ENCODE peak calls at places on chromosomes 4 and X, in four cellular contexts. V is hepatocyte; M is CD8-positive, alpha-beta memory T cell; Q is kidney epithelial cell. Z is an unnamed sample.

GRCh38 chr4:86788826-86789225 is 60.4 kb downstream of the SLC10A6 start:
- DNase-seq in V (no peak), M (no peak), Q (no peak), Z (no peak)

GRCh38 chr4:66929748-66930147 is 615.6 kb downstream of the CENPC start:
- DNase-seq in V (no peak), M (no peak), Q (no peak), Z (no peak)

GRCh38 chr4:124810814-124811213 is 98.3 kb upstream of the ANKRD50 start:
- DNase-seq in V (no peak), M (no peak), Q (no peak), Z (no peak)

GRCh38 chr4:162683659-162684370 is 482.9 kb downstream of the NAF1 start:
- DNase-seq in V (peak), M (no peak), Q (peak), Z (peak)

GRCh38 chr4:42172391-42172790 is 19.9 kb upstream of the BEND4 start:
- DNase-seq in V (no peak), M (no peak), Q (no peak), Z (no peak)

GRCh38 chrX:11770320-11770719 is 12.3 kb downstream of the MSL3 start:
- DNase-seq in V (peak), M (no peak), Q (no peak), Z (no peak)

GRCh38 chr4:186161138-186161537 is 30.2 kb upstream of the CYP4V2 start:
- DNase-seq in V (peak), M (no peak), Q (no peak), Z (no peak)

GRCh38 chr4:38155589-38156294 is 195.5 kb downstream of the PTTG2 start:
- DNase-seq in V (no peak), M (no peak), Q (no peak), Z (no peak)

GRCh38 chr4:15755321-15755750 is 22.8 kb upstream of the CD38 start:
- DNase-seq in V (no peak), M (no peak), Q (no peak), Z (no peak)

GRCh38 chrX:69158166-69159040 is 6.8 kb downstream of the PJA1 start:
- DNase-seq in V (peak), M (no peak), Q (peak), Z (no peak)

GRCh38 chr4:73068496-73069337 is 799 bp downstream of the COX18 start:
- DNase-seq in V (peak), M (no peak), Q (no peak), Z (peak)

GRCh38 chr4:3336389-3337356 is 43.9 kb downstream of the RGS12 start:
- DNase-seq in V (no peak), M (no peak), Q (no peak), Z (no peak)

GRCh38 chr4:43886196-43886595 is 562.4 kb downstream of the KCTD8 start:
- DNase-seq in V (no peak), M (no peak), Q (no peak), Z (no peak)

GRCh38 chrX:72498782-72499181 is 73.9 kb downstream of the HDAC8 start:
- DNase-seq in V (no peak), M (no peak), Q (no peak), Z (no peak)

GRCh38 chr4:98928131-98928504 is 815 bp downstream of the EIF4E start:
- DNase-seq in V (peak), M (peak), Q (peak), Z (no peak)

GRCh38 chr4:152990471-152991131 is 54.5 kb downstream of the FHDC1 start:
- DNase-seq in V (no peak), M (no peak), Q (no peak), Z (no peak)

GRCh38 chrX:46953137-46953527 is 40.9 kb downstream of the JADE3 start:
- DNase-seq in V (no peak), M (no peak), Q (no peak), Z (peak)

GRCh38 chrX:121902463-121902862 is 855.1 kb downstream of the GLUD2 start:
- DNase-seq in V (no peak), M (no peak), Q (no peak), Z (no peak)

GRCh38 chr4:164779811-164780216 is 25.9 kb downstream of the SMIM31 start:
- DNase-seq in V (peak), M (no peak), Q (no peak), Z (no peak)

GRCh38 chrX:56733459-56734046 is 4.5 kb downstream of the NBDY start:
- DNase-seq in V (peak), M (peak), Q (no peak), Z (no peak)

GRCh38 chr4:102454278-102454677 is 46.9 kb upstream of the NFKB1 start:
- DNase-seq in V (no peak), M (no peak), Q (no peak), Z (no peak)

GRCh38 chr4:184757810-184758209 is 23.9 kb upstream of the CENPU start:
- DNase-seq in V (no peak), M (no peak), Q (no peak), Z (no peak)

GRCh38 chrX:101287402-101287801 is 3.7 kb downstream of the TAF7L start:
- DNase-seq in V (peak), M (no peak), Q (peak), Z (peak)

GRCh38 chr4:6335040-6335590 is 65.5 kb downstream of the WFS1 start:
- DNase-seq in V (no peak), M (no peak), Q (no peak), Z (no peak)

DNA sequence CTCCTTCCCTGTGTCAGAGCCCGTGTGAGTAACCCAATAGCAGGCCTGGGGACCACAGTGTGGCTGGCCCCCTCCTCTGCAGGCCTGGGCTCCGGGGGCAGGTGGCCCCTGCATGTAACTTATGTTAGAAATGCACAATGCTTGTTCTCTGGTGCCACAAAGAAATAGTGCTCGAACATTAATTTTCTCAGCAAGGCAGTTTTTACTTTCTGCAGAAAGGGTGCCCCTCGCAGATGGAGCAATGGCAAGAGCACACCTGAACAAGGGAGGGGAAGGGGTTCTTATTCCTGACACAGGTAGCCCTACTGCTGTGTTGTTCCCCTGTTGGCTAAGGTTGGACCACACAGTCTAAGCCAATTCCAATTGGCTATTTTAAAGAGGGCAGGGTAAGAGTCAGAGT is 17.1 kb downstream of the TACC3 start:
- DNase-seq in V (no peak), M (no peak), Q (no peak), Z (no peak)
- H3K4me3 ChIP-seq in V (no peak), M (no peak), Q (no peak), Z (no peak)

GRCh38 chrX:45748443-45748842 is 547.8 kb upstream of the DIPK2B start:
- DNase-seq in V (no peak), M (no peak), Q (no peak), Z (no peak)

GRCh38 chrX:45747905-45748304 is 547.2 kb upstream of the DIPK2B start:
- DNase-seq in V (no peak), M (no peak), Q (no peak), Z (no peak)

GRCh38 chrX:45751156-45751555 is 550.5 kb upstream of the DIPK2B start:
- DNase-seq in V (no peak), M (no peak), Q (no peak), Z (no peak)

GRCh38 chrX:45749375-45749774 is 548.7 kb upstream of the DIPK2B start:
- DNase-seq in V (no peak), M (no peak), Q (no peak), Z (no peak)

DNA sequence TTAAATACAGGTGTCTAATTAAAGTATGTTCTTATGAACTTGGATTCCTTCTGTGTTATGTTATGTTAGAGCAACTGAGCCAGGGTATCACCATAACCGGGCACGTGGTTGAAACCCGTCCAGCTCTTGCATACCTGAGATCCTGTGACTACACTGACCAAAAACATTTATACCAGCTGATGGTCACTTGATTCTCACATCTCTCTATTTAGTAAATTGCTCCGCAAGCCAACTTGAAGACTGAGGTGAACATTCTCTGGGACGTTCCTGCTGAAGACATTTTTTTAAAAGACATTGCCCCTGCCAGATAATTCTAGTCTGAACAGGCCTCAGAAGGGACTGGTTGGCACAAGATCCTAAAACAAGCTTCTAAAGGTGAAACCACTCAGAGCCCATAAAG is 550.0 kb upstream of the DIPK2B start:
- DNase-seq in V (no peak), M (no peak), Q (no peak), Z (no peak)
- H3K4me3 ChIP-seq in V (no peak), M (no peak), Q (no peak), Z (no peak)

GRCh38 chrX:107628662-107629532 is 587 bp downstream of the PRPS1 start:
- DNase-seq in V (peak), M (peak), Q (no peak), Z (no peak)
- H3K4me3 ChIP-seq in V (peak), M (peak), Q (peak), Z (peak)

GRCh38 chrX:20325786-20326388 is 59.2 kb upstream of the RPS6KA3 start:
- DNase-seq in V (no peak), M (no peak), Q (no peak), Z (no peak)

GRCh38 chrX:20322887-20323286 is 56.2 kb upstream of the RPS6KA3 start:
- DNase-seq in V (no peak), M (no peak), Q (no peak), Z (no peak)

GRCh38 chrX:20319054-20319453 is 52.3 kb upstream of the RPS6KA3 start:
- DNase-seq in V (no peak), M (no peak), Q (no peak), Z (no peak)

GRCh38 chrX:20317873-20318272 is 51.2 kb upstream of the RPS6KA3 start:
- DNase-seq in V (no peak), M (no peak), Q (no peak), Z (no peak)

GRCh38 chrX:20320461-20321159 is 53.9 kb upstream of the RPS6KA3 start:
- DNase-seq in V (no peak), M (no peak), Q (no peak), Z (no peak)
- H3K4me3 ChIP-seq in V (no peak), M (peak), Q (no peak), Z (no peak)

GRCh38 chrX:109347618-109348017 is 134.3 kb downstream of the GUCY2F start:
- DNase-seq in V (peak), M (no peak), Q (peak), Z (no peak)
- H3K4me3 ChIP-seq in V (no peak), M (no peak), Q (no peak), Z (no peak)

DNA sequence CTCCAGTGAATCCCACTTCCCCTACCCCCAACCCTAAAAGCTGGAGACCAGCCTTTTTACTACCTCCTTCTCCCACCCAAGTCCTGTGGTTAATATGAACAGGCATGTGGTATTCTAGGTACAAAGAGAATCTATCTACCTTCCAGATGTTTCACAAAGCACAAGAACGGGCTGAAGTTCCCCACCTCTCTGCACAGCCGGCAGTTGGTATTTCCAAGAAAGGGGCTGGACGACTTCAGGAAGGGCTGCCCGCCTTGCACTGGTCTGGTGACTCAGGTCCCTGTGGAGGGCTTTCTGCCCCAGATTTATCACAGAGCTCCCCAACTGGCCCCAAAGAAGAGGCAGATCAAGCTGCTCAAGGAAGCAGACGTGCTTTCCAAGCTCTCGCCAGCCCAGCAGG is 4.5 kb downstream of the FAM47E start:
- DNase-seq in V (no peak), M (no peak), Q (no peak), Z (no peak)
- H3K4me3 ChIP-seq in V (no peak), M (no peak), Q (no peak), Z (no peak)

GRCh38 chrX:154004315-154004714 is 15.4 kb downstream of the IRAK1 start:
- DNase-seq in V (no peak), M (no peak), Q (no peak), Z (no peak)

GRCh38 chrX:154006965-154007364 is 12.7 kb downstream of the IRAK1 start:
- DNase-seq in V (no peak), M (no peak), Q (no peak), Z (no peak)

GRCh38 chrX:154000051-154000450 is 19.7 kb downstream of the IRAK1 start:
- DNase-seq in V (no peak), M (no peak), Q (no peak), Z (peak)

GRCh38 chrX:153999359-154000037 is 20.2 kb downstream of the IRAK1 start:
- DNase-seq in V (no peak), M (no peak), Q (no peak), Z (no peak)

DNA sequence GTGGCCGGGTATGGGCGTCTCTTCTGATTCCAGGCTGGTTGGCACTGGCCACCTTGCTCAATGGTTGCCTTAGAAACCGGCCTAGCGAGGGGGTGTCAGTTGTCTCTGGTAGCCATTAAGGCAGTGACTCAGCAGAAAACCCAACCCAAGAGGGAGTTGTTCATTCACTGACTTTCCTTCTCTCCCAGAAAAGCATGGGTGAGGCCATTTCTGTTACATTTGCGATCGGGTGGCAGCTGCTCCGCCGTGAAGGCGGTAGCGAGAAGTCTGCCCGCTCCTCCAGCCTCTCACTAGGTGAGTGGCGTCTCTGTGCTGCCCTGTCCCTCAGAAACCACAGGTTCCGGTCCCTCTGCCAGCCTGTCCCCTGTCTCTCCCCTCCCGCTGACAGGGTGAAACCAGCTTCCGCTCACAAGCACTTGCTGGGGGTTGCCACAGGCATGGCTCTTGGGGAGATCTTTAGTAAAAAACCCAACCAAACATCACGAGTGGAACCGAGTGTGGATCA is 17.4 kb downstream of the IRAK1 start:
- DNase-seq in V (peak), M (peak), Q (peak), Z (no peak)
- H3K4me3 ChIP-seq in V (no peak), M (peak), Q (no peak), Z (no peak)